ENCODE peak calls at places on chromosomes 1 and 21, in six cellular contexts. Q is breast epithelium, V is AG04450, W is dorsolateral prefrontal cortex, K is choroid plexus epithelial cell, A is neural crest cell. D is an unnamed sample.

GRCh38 chr1:94425821-94426484 is 7.8 kb downstream of the ABCD3 start:
- DNase-seq in Q (no peak), V (no peak), W (no peak), K (no peak), A (no peak), D (no peak)

GRCh38 chr1:189211742-189212141 is 1265.9 kb downstream of the BRINP3 start:
- DNase-seq in Q (no peak), V (no peak), W (no peak), K (peak), A (no peak), D (no peak)

GRCh38 chr1:238552271-238552670 is 661.5 kb upstream of the ZP4 start:
- DNase-seq in Q (no peak), V (no peak), W (no peak), K (peak), A (no peak), D (no peak)

GRCh38 chr1:165857046-165857801 is 29.8 kb downstream of the UCK2 start:
- DNase-seq in Q (no peak), V (no peak), W (no peak), K (peak), A (no peak), D (no peak)

GRCh38 chr1:157110686-157111085 is 11.1 kb upstream of the ETV3L start:
- DNase-seq in Q (no peak), V (no peak), W (no peak), K (no peak), A (no peak), D (peak)

GRCh38 chr1:61790837-61791236 is 48.6 kb downstream of the PATJ start:
- DNase-seq in Q (no peak), V (no peak), W (no peak), K (no peak), A (no peak), D (no peak)

GRCh38 chr21:39452207-39452964 is 616 bp downstream of the SH3BGR start:
- DNase-seq in Q (no peak), V (no peak), W (no peak), K (peak), A (no peak), D (no peak)

GRCh38 chr1:31658721-31659120 is 14.0 kb upstream of the PEF1 start:
- DNase-seq in Q (no peak), V (no peak), W (no peak), K (no peak), A (no peak), D (no peak)

GRCh38 chr1:231416896-231417295 is 5.2 kb downstream of the EGLN1 start:
- DNase-seq in Q (no peak), V (no peak), W (no peak), K (no peak), A (no peak), D (no peak)
- TF ChIP-seq CTCF in Q (no peak), V (no peak), W (no peak), K (no peak), A (no peak), D (no peak)

GRCh38 chr1:119547306-119547705 is 40.3 kb downstream of the HSD3B1 start:
- DNase-seq in Q (no peak), V (no peak), W (no peak), K (no peak), A (no peak), D (no peak)

GRCh38 chr1:119551218-119551617 is 44.2 kb downstream of the HSD3B1 start:
- DNase-seq in Q (no peak), V (no peak), W (no peak), K (no peak), A (no peak), D (no peak)

GRCh38 chr1:119546641-119547040 is 39.6 kb downstream of the HSD3B1 start:
- DNase-seq in Q (no peak), V (no peak), W (no peak), K (no peak), A (no peak), D (no peak)

GRCh38 chr1:119547805-119548204 is 40.8 kb downstream of the HSD3B1 start:
- DNase-seq in Q (no peak), V (no peak), W (no peak), K (no peak), A (no peak), D (no peak)

GRCh38 chr1:119549719-119550141 is 42.7 kb downstream of the HSD3B1 start:
- DNase-seq in Q (no peak), V (peak), W (no peak), K (peak), A (peak), D (peak)
- TF ChIP-seq CTCF in Q (peak), V (peak), W (peak), K (peak), A (peak), D (peak)

GRCh38 chr1:47147047-47147785 is 10.0 kb downstream of the CYP4A22 start:
- DNase-seq in Q (no peak), V (no peak), W (no peak), K (peak), A (no peak), D (peak)
- TF ChIP-seq CTCF in Q (no peak), V (no peak), W (no peak), K (no peak), A (peak), D (no peak)

GRCh38 chr1:12314328-12314903 is 84.6 kb downstream of the VPS13D start:
- DNase-seq in Q (no peak), V (no peak), W (no peak), K (peak), A (no peak), D (no peak)
- TF ChIP-seq CTCF in Q (peak), V (peak), W (peak), K (peak), A (peak), D (no peak)

GRCh38 chr1:67700692-67701410 is 15.8 kb downstream of the GADD45A start:
- DNase-seq in Q (no peak), V (no peak), W (no peak), K (peak), A (peak), D (no peak)
- TF ChIP-seq CTCF in Q (no peak), V (peak), W (no peak), K (peak), A (peak), D (peak)

DNA sequence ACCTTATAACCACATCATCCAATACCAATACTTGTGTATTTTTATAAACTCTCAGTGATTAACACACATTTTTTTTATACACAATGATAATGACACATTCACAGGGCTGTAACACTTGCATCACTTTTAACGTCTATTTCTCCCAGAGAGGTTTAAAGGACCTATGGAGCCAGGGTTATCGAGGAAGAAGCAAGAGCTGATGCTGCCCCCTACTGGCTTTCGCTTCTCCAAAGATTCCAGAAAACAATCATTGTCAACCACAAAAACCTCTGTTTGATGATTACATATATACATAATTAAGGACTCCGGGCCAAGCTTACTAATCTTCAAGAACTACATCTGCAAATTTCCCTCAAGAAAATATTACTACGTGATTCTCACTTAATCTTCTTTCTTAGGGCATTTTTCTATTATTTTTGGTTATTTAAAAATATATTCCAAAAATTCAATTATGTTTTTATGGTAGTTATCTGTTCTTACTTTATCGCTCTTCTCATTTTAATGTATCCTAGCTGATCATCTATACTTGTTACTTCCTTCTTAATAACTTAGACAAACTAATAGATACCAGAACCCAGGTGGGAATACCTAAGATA is 214.5 kb downstream of the VAV3 start:
- DNase-seq in Q (peak), V (peak), W (no peak), K (peak), A (peak), D (peak)
- TF ChIP-seq CTCF in Q (peak), V (peak), W (peak), K (peak), A (peak), D (peak)

GRCh38 chr21:28516996-28517592 is 475.6 kb downstream of the LTN1 start:
- DNase-seq in Q (peak), V (no peak), W (no peak), K (peak), A (peak), D (peak)

GRCh38 chr21:28518620-28519019 is 474.1 kb downstream of the LTN1 start:
- DNase-seq in Q (no peak), V (no peak), W (no peak), K (no peak), A (no peak), D (no peak)

GRCh38 chr21:28523367-28523766 is 469.3 kb downstream of the LTN1 start:
- DNase-seq in Q (no peak), V (no peak), W (no peak), K (no peak), A (no peak), D (no peak)

GRCh38 chr21:28521932-28522826 is 470.5 kb downstream of the LTN1 start:
- DNase-seq in Q (no peak), V (peak), W (no peak), K (peak), A (no peak), D (no peak)
- TF ChIP-seq CTCF in Q (no peak), V (peak), W (peak), K (peak), A (peak), D (peak)

DNA sequence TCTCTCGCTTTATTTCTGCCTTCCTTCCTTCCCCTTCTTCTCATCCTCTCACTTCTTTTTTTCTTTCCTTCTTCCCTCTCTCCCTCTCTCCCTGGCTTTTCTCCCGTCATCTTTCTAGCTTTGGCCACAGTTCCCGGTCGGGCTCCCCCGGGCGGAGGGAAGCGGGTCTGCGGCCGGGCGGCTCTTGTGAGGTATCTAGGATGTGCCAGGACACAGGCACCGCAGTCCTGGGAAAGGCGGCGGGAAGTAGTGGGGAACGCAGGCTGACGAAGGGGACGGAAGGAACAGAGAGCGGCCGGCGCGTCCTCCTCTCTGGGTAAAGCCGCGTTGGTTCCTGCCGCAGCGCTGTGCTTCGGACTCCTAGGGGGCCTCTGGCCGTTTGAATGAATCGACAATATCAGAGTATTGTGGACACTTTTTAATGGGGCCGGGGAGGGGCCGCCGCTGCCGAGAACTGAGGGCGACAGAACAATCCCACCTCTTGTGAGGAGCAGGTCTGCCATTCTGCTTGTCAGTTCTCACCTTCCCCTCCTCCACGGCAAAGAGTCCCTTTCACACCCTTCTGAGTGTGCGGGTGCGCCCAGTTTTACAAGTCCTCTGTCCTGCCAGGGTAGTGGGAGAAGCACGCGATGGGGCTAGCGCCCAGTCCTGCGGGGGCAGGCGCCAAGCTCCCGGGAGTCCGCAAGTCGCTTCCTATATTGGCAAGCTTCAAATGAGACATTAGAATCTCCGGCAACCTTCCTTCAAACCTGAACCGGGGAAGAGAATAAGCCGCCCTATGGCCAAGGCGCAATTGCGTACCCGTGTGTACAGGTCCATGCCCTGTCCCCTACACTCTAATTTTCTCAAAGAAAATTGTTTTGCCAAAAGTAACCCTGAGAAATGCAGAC is 1.1 kb upstream of the LHX9 start:
- DNase-seq in Q (no peak), V (no peak), W (no peak), K (peak), A (peak), D (peak)
- TF ChIP-seq CTCF in Q (no peak), V (peak), W (no peak), K (peak), A (peak), D (peak)

D was measured in WERI-Rb-1.